ENCODE peak calls at places on chromosomes 13 and 19, in seven cellular contexts. Z is cardiac muscle cell; R is RPMI7951; Y is activated CD4-positive, CD25-positive, alpha-beta regulatory T cell treated with anti-CD3 and anti-CD28 coated beads, Interleukin-2, amount 50 U/mL, for 16 hours; U is A172; O is NCI-H1417; B is AG10803. V is an unnamed sample.

GRCh38 chr19:29379257-29379986 is 146.4 kb upstream of the VSTM2B start:
- DNase-seq in Z (no peak), O (peak), U (no peak), R (no peak), Y (no peak), B (no peak), V (no peak)

GRCh38 chr13:97266734-97267417 is 44.7 kb downstream of the MBNL2 start:
- DNase-seq in U (no peak), Y (no peak), Z (peak), B (no peak), R (no peak), O (no peak), V (no peak)

GRCh38 chr13:74026753-74027152 is 107.5 kb downstream of the KLF12 start:
- DNase-seq in O (no peak), Z (peak), U (peak), R (no peak), Y (peak), B (no peak), V (no peak)

GRCh38 chr19:6393982-6394412 is 1.0 kb upstream of the GTF2F1 start:
- DNase-seq in U (no peak), B (no peak), R (no peak), Y (no peak), Z (no peak), O (no peak), V (peak)

GRCh38 chr19:48964205-48965032 is 690 bp upstream of the FTL start:
- DNase-seq in Z (peak), B (peak), Y (no peak), R (no peak), O (peak), U (no peak), V (no peak)

GRCh38 chr13:100513171-100513570 is 75.4 kb downstream of the GGACT start:
- DNase-seq in Z (no peak), O (no peak), Y (no peak), B (no peak), U (no peak), R (no peak), V (no peak)

GRCh38 chr19:33434886-33435705 is 61.6 kb downstream of the CEBPG start:
- DNase-seq in Z (peak), U (peak), O (no peak), Y (no peak), B (peak), R (peak), V (no peak)

GRCh38 chr19:18809149-18809978 is 18.3 kb upstream of the COMP start:
- DNase-seq in Z (peak), B (peak), O (no peak), U (peak), R (peak), Y (no peak), V (peak)

GRCh38 chr13:34246511-34246910 is 428.6 kb downstream of the RFC3 start:
- DNase-seq in B (peak), Y (no peak), O (no peak), U (peak), Z (peak), R (peak), V (no peak)

GRCh38 chr19:44662686-44663085 is 8.6 kb upstream of the CEACAM19 start:
- DNase-seq in R (peak), Z (peak), O (no peak), U (peak), Y (no peak), B (peak), V (no peak)

GRCh38 chr19:18848860-18849661 is 17.3 kb downstream of the UPF1 start:
- DNase-seq in Z (peak), U (no peak), Y (no peak), R (no peak), B (peak), O (no peak), V (peak)

GRCh38 chr13:102915393-102915792 is 69.6 kb downstream of the ERCC5 start:
- DNase-seq in U (no peak), Z (no peak), O (no peak), Y (no peak), R (no peak), B (no peak), V (no peak)

GRCh38 chr13:108785844-108786243 is 156.4 kb downstream of the MYO16 start:
- DNase-seq in U (no peak), B (no peak), Z (no peak), Y (no peak), R (no peak), O (no peak), V (no peak)

GRCh38 chr19:34291235-34291634 is 36.9 kb downstream of the GARRE1 start:
- DNase-seq in Y (no peak), U (no peak), R (no peak), O (no peak), Z (no peak), B (no peak), V (no peak)

GRCh38 chr19:39408392-39409206 is 2.0 kb downstream of the ZFP36 start:
- DNase-seq in B (peak), Z (peak), O (peak), Y (no peak), R (peak), U (no peak), V (no peak)

GRCh38 chr13:48944221-48944620 is 31.5 kb upstream of the FNDC3A start:
- DNase-seq in Z (peak), U (no peak), O (no peak), R (no peak), B (no peak), Y (no peak), V (no peak)

GRCh38 chr19:49150106-49150943 is 4.9 kb downstream of the HRC start:
- DNase-seq in B (peak), R (peak), Y (no peak), Z (peak), U (peak), O (peak), V (peak)

GRCh38 chr19:1105217-1105872 is 1.6 kb downstream of the GPX4 start:
- DNase-seq in U (no peak), B (peak), O (no peak), Y (no peak), Z (peak), R (no peak), V (peak)

GRCh38 chr19:50371914-50372475 is 4.3 kb upstream of the NR1H2 start:
- DNase-seq in Y (no peak), R (no peak), Z (no peak), U (no peak), O (no peak), B (no peak), V (no peak)

GRCh38 chr19:16626796-16627193 is 1.2 kb downstream of the MED26 start:
- DNase-seq in Z (no peak), R (no peak), O (no peak), U (no peak), B (no peak), Y (no peak), V (no peak)

GRCh38 chr13:67147257-67148218 is 82.6 kb downstream of the PCDH9 start:
- DNase-seq in U (no peak), Y (no peak), B (peak), O (no peak), R (peak), Z (peak), V (no peak)

GRCh38 chr13:99498304-99499161 is 2.7 kb upstream of the TM9SF2 start:
- DNase-seq in B (peak), Z (peak), Y (peak), O (peak), R (peak), U (peak), V (peak)

GRCh38 chr19:4494691-4495064 is 22.6 kb downstream of the HDGFL2 start:
- DNase-seq in Z (no peak), R (no peak), O (no peak), U (no peak), Y (no peak), B (no peak), V (no peak)